ENCODE peak calls at places on chromosomes 6 and 20, in five cellular contexts. W is aorta, I is body of pancreas, O is kidney, M is IMR-90. V is an unnamed sample.

GRCh38 chr6:219019-219570 is 73.2 kb upstream of the DUSP22 start:
- DNase-seq in W (no peak), O (no peak), I (no peak), M (no peak), V (no peak)

GRCh38 chr6:28896505-28897392 is 27.0 kb downstream of the TRIM27 start:
- DNase-seq in I (peak; percentile 61), M (peak; percentile 55), W (peak; percentile 69), O (peak; percentile 86), V (peak; percentile 28)

GRCh38 chr6:30646450-30647038 is 389 bp upstream of the C6orf136 start:
- DNase-seq in I (peak; percentile 92), W (peak; percentile 95), M (no peak), O (peak; percentile 77), V (peak; percentile 93)

GRCh38 chr6:46637145-46637544 is 15.5 kb downstream of the CYP39A1 start:
- DNase-seq in O (no peak), M (peak; percentile 13), W (no peak), I (no peak), V (no peak)

GRCh38 chr20:25259358-25259757 is 11.5 kb downstream of the PYGB start:
- DNase-seq in W (no peak), M (no peak), I (no peak), O (no peak), V (no peak)

GRCh38 chr6:163923658-163924411 is 509.3 kb downstream of the QKI start:
- DNase-seq in I (no peak), W (no peak), O (peak; percentile 77), M (no peak), V (peak; percentile 71)

GRCh38 chr6:21049572-21049971 is 515.3 kb downstream of the CDKAL1 start:
- DNase-seq in M (peak; percentile 59), I (no peak), O (no peak), W (no peak), V (no peak)

GRCh38 chr20:41110930-41111577 is 26.3 kb upstream of the PLCG1 start:
- DNase-seq in M (no peak), I (no peak), W (no peak), O (no peak), V (no peak)

GRCh38 chr6:98957440-98957839 is 9.7 kb upstream of the FBXL4 start:
- DNase-seq in I (no peak), M (peak; percentile 69), O (peak; percentile 75), W (no peak), V (no peak)

GRCh38 chr20:32456869-32457421 is 98.8 kb downstream of the ASXL1 start:
- DNase-seq in M (peak; percentile 17), I (no peak), W (no peak), O (peak; percentile 85), V (peak; percentile 69)

GRCh38 chr20:16063876-16064275 is 509.4 kb downstream of the KIF16B start:
- DNase-seq in O (no peak), M (no peak), I (no peak), W (no peak), V (no peak)

GRCh38 chr6:5271926-5272325 is 10.6 kb downstream of the FARS2 start:
- DNase-seq in O (no peak), W (no peak), I (no peak), M (no peak), V (no peak)

GRCh38 chr6:41155132-41155805 is 1.1 kb upstream of the TREML1 start:
- DNase-seq in I (no peak), W (no peak), O (no peak), M (peak; percentile 8), V (no peak)

GRCh38 chr20:49395659-49396058 is 86.8 kb downstream of the KCNB1 start:
- DNase-seq in O (no peak), W (no peak), I (no peak), M (no peak), V (no peak)

GRCh38 chr6:15901141-15902115 is 227.5 kb upstream of the MYLIP start:
- DNase-seq in W (peak; percentile 61), M (no peak), O (no peak), I (no peak), V (no peak)

GRCh38 chr6:39777661-39778060 is 14.5 kb upstream of the DAAM2 start:
- DNase-seq in I (no peak), O (no peak), M (no peak), W (peak; percentile 57), V (no peak)

GRCh38 chr20:61797200-61797599 is 268.5 kb downstream of the TAF4 start:
- DNase-seq in O (no peak), M (no peak), I (no peak), W (no peak), V (no peak)

GRCh38 chr6:127457444-127458064 is 1.6 kb downstream of the KIAA0408 start:
- DNase-seq in I (no peak), W (no peak), O (no peak), M (peak; percentile 81), V (no peak)

GRCh38 chr20:13432126-13432525 is 206.6 kb downstream of the TASP1 start:
- DNase-seq in W (no peak), M (no peak), I (no peak), O (no peak), V (no peak)

GRCh38 chr20:61357119-61357518 is 105.1 kb downstream of the CDH4 start:
- DNase-seq in I (no peak), W (peak; percentile 9), M (no peak), O (no peak), V (no peak)

GRCh38 chr6:53673138-53673801 is 7.7 kb upstream of the KLHL31 start:
- DNase-seq in W (no peak), M (peak; percentile 83), O (no peak), I (no peak), V (no peak)

GRCh38 chr6:166540631-166541331 is 45.7 kb downstream of the RAMACL start:
- DNase-seq in W (no peak), M (peak; percentile 17), I (no peak), O (no peak), V (peak; percentile 65)

GRCh38 chr6:33202799-33203198 is 1.7 kb upstream of the HSD17B8 start:
- DNase-seq in O (no peak), W (no peak), I (no peak), M (no peak), V (no peak)

GRCh38 chr6:167015302-167015701 is 16.1 kb downstream of the CEP43 start:
- DNase-seq in W (no peak), I (no peak), O (no peak), M (no peak), V (no peak)

GRCh38 chr20:41138217-41138526 is 829 bp downstream of the PLCG1 start:
- DNase-seq in O (no peak), W (no peak), I (no peak), M (peak; percentile 20), V (no peak)

GRCh38 chr6:150252714-150253444 is 110.0 kb downstream of the PPP1R14C start:
- DNase-seq in M (peak; percentile 26), W (no peak), I (no peak), O (no peak), V (no peak)

GRCh38 chr20:62583424-62583920 is 58.8 kb upstream of the SLCO4A1 start:
- DNase-seq in M (no peak), I (no peak), W (no peak), O (no peak), V (peak; percentile 74)

GRCh38 chr6:26240981-26241770 is 123.8 kb upstream of the BTN3A2 start:
- DNase-seq in M (peak; percentile 87), W (peak; percentile 67), I (no peak), O (peak; percentile 73), V (no peak)

GRCh38 chr6:42911171-42912021 is 4.5 kb upstream of the PTCRA start:
- DNase-seq in O (no peak), M (no peak), I (no peak), W (no peak), V (no peak)
- H3K27ac ChIP-seq in O (no peak overlapping the region), M (no peak overlapping the region), I (no peak overlapping the region), W (no peak overlapping the region), V (no peak overlapping the region)

GRCh38 chr6:69593706-69594105 is 203.1 kb downstream of the LMBRD1 start:
- DNase-seq in M (no peak), W (no peak), O (no peak), I (no peak), V (no peak)

GRCh38 chr6:69589626-69590025 is 207.2 kb downstream of the LMBRD1 start:
- DNase-seq in M (no peak), O (no peak), I (no peak), W (no peak), V (no peak)

DNA sequence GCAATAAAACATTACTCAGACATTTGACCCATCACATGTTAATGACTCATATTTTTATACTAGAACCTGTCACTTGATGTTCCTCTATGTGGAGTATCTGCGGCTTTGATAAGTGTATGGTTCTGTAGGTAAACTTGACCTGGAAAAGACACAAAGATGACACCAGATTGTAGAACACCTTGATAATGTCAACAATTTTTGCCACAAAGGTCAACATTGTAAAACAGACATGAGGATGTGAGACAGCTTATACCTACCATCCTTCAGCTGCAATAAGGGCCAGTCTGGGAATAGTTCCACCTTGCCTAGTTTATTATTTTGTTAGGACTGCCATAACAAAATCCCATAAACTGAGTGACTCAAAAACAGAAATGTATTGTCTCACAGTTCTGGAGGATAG is 202.4 kb downstream of the LMBRD1 start:
- DNase-seq in I (no peak), W (no peak), M (no peak), O (no peak), V (no peak)
- H3K27ac ChIP-seq in I (no peak overlapping the region), W (no peak overlapping the region), M (no peak overlapping the region), O (no peak overlapping the region), V (no peak overlapping the region)

GRCh38 chr20:45810191-45810590 is 2.3 kb upstream of the UBE2C start:
- DNase-seq in O (no peak), W (no peak), M (no peak), I (no peak), V (no peak)

GRCh38 chr20:45812157-45813005 is at the start of gene UBE2C:
- DNase-seq in I (peak; percentile 98), O (peak; percentile 98), M (peak; percentile 100), W (peak; percentile 98), V (peak; percentile 100)

GRCh38 chr20:45814314-45814713 is 1.9 kb downstream of the UBE2C start:
- DNase-seq in W (no peak), I (no peak), O (no peak), M (peak; percentile 39), V (no peak)

GRCh38 chr20:45813006-45813340 is 529 bp downstream of the UBE2C start:
- DNase-seq in O (no peak), M (no peak), I (no peak), W (no peak), V (no peak)

GRCh38 chr20:45813489-45813888 is 1.0 kb downstream of the UBE2C start:
- DNase-seq in I (no peak), W (no peak), O (no peak), M (no peak), V (no peak)
- H3K27ac ChIP-seq in I (no peak overlapping the region), W (no peak overlapping the region), O (no peak overlapping the region), M (no peak overlapping the region), V (no peak overlapping the region)

DNA sequence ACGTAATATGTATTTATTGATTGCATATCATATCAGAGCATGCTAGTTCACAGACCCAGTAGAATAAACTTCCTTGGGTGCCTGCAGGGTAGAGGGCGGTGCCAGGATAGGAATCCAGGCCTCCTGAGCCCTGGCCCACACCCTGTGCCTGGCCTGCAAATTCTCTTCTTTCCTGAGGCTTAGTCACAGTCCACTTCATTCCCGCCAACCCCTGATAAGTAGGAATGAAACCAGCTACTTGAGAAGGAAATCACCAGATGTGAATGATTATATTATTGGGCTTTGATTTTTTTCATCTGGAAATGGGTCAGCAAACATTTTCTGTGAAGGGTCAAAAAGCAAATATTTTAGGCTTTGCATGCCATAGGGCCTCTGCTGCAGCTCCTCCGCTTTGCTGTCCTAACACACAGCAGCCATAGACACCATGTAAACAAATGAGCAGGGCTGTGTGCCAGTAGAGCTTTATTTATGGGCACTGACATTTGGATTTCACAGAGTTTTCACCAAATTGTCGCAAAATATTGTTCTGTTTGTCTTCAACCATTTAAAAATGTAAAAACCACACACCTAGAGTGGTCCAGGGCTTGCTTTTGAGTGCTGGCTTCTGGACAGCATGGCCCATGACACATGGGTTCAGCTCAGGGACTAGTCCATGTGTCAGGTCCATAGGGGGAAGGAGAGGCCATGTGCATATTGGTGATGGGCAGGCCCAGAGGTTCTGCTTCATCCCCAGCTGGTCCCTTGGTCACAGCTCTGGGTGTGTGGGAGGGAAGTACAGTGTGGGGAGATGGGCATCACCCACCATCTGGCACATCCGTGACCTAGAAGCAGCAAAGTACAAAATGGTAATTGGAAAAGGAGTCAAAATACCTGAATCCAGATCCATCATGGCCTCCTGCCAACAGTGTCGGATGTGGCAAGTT is 50.4 kb downstream of the STK35 start:
- DNase-seq in M (peak; percentile 64), W (peak; percentile 44), O (peak; percentile 35), I (no peak), V (no peak)
- H3K27ac ChIP-seq in M (no peak overlapping the region), W (no peak overlapping the region), O (no peak overlapping the region), I (no peak overlapping the region), V (no peak overlapping the region)